ENCODE peak calls at places on chromosomes 16 and 17, in six cellular contexts. Y, R, G, S, L and P are unnamed samples.

GRCh38 chr16:58306327-58306726 is 11.5 kb upstream of the PRSS54 start:
- DNase-seq in Y (no peak), R (peak), G (no peak), S (peak), L (no peak), P (peak)

GRCh38 chr17:75308732-75309629 is 19.7 kb upstream of the SLC25A19 start:
- DNase-seq in Y (no peak), R (no peak), G (no peak), S (no peak), L (no peak), P (peak)

GRCh38 chr17:58153046-58153445 is 4.9 kb downstream of the OR4D1 start:
- DNase-seq in Y (no peak), R (no peak), G (no peak), S (no peak), L (no peak), P (no peak)

GRCh38 chr16:89191033-89191900 is 9.1 kb downstream of the SLC22A31 start:
- DNase-seq in Y (no peak), R (no peak), G (peak), S (no peak), L (no peak), P (no peak)

GRCh38 chr17:51397361-51398127 is 137.2 kb downstream of the UTP18 start:
- DNase-seq in Y (no peak), R (peak), G (no peak), S (no peak), L (no peak), P (peak)

GRCh38 chr16:53201900-53202299 is 147.1 kb downstream of the CHD9 start:
- DNase-seq in Y (no peak), R (no peak), G (no peak), S (no peak), L (no peak), P (no peak)

GRCh38 chr17:15884731-15885130 is 60.2 kb upstream of the ADORA2B start:
- DNase-seq in Y (no peak), R (peak), G (no peak), S (peak), L (no peak), P (no peak)

GRCh38 chr16:64864232-64864803 is 257.5 kb downstream of the CDH11 start:
- DNase-seq in Y (no peak), R (peak), G (no peak), S (peak), L (no peak), P (no peak)

GRCh38 chr17:79095345-79096055 is 20.9 kb downstream of the ENGASE start:
- DNase-seq in Y (no peak), R (no peak), G (no peak), S (no peak), L (no peak), P (no peak)

GRCh38 chr17:522912-523311 is 170.3 kb upstream of the RPH3AL start:
- DNase-seq in Y (no peak), R (no peak), G (peak), S (no peak), L (peak), P (no peak)

GRCh38 chr16:74742051-74742481 is 32.6 kb downstream of the FA2H start:
- DNase-seq in Y (no peak), R (peak), G (no peak), S (peak), L (no peak), P (no peak)

GRCh38 chr16:85819245-85819644 is 19.8 kb downstream of the COX4I1 start:
- DNase-seq in Y (peak), R (peak), G (peak), S (peak), L (peak), P (peak)

GRCh38 chr16:10923650-10924214 is 18.5 kb downstream of the DEXI start:
- DNase-seq in Y (no peak), R (no peak), G (no peak), S (no peak), L (no peak), P (no peak)

GRCh38 chr17:79272666-79273219 is 198.1 kb downstream of the ENGASE start:
- DNase-seq in Y (no peak), R (peak), G (no peak), S (no peak), L (no peak), P (no peak)

GRCh38 chr17:35892091-35892637 is 12.0 kb upstream of the CCL5 start:
- DNase-seq in Y (no peak), R (peak), G (no peak), S (peak), L (no peak), P (peak)

GRCh38 chr17:18139949-18140348 is 31.4 kb downstream of the MYO15A start:
- DNase-seq in Y (no peak), R (peak), G (no peak), S (peak), L (no peak), P (no peak)

GRCh38 chr16:84507011-84507982 is 2.8 kb upstream of the MEAK7 start:
- DNase-seq in Y (no peak), R (no peak), G (no peak), S (no peak), L (no peak), P (peak)

GRCh38 chr17:31754239-31754945 is 104.7 kb downstream of the COPRS start:
- DNase-seq in Y (no peak), R (peak), G (no peak), S (peak), L (no peak), P (peak)

GRCh38 chr17:31558748-31559646 is 167.5 kb downstream of the RAB11FIP4 start:
- DNase-seq in Y (no peak), R (peak), G (peak), S (peak), L (peak), P (peak)

GRCh38 chr17:36534117-36534880 is at the start of gene MYO19:
- DNase-seq in Y (peak), R (peak), G (peak), S (peak), L (peak), P (peak)

DNA sequence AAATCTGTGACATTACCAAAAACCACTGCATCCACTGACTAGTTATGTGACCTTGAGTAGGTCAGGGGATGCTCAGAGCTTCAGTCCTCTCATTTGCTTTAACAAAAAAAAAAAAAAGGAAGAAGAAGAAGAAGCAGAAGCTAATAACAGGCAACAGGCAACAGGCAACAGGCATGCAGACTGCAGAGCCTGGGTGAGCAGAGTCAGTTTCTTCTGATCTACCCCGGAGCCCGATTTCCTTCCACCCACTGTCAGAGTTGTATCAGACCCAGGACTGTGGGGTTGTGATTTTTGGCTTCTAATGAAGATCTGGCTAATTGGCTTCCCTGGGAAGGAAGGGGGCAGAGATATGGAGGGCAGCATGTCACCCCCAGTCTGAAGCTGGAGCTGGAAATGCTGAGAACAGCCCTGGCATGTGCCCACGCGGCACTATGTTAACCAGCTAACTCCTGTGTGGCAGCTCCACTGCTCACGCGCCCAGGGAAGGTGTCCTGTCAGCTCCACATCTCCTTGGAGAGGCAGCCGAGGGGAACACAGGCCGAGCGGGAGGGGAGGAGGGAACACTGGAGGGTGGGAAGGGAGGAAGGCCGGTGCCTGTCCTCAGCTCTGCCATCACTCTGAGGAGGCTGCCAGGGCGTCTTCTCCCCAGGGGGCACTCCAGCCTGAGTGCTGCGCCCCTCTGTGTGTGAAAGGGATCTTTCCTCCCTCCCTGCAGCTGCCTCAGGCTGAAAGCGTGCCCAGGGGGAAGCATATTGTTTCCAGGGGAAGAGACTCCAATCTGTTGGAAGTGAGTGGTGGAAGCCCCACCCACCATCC is 17.6 kb downstream of the SRCIN1 start:
- DNase-seq in Y (no peak), R (no peak), G (no peak), S (no peak), L (no peak), P (no peak)
- H3K14ac ChIP-seq in Y (no peak), R (no peak), G (no peak), S (no peak), L (peak), P (no peak)

GRCh38 chr16:6616746-6617145 is 715.9 kb upstream of the RBFOX1 start:
- DNase-seq in Y (no peak), R (no peak), G (no peak), S (no peak), L (no peak), P (no peak)
- H3K14ac ChIP-seq in Y (no peak), R (no peak), G (no peak), S (no peak), L (no peak), P (no peak)

DNA sequence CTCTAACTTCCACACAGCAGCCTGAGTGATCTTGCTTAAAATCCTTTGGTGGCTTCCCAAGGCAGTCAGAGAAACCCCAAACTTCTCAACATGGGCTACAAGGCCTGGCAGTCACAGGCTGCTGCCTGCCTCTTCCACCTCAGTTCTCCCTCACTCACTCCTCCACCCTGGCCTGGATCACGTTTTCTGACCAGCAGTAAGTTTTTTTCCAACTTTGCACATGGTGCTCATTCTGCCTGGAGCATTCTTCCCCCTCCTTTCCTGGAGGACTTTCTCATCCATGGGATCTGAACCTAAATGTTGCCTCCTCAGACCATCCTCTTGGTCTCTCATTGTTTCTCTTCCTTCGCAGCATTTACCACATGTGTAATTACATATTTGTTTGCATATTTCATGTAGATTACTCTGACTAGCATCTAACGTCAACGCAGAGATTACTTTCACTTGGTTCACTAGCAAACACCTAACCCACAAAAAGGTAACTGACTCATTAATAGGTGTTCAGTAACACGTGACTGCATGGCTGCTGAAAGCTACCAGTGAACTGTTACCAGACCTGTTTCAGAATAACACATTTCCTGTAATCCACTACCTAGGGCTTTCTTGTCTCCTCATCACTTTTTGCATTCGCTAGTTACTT is 17.1 kb downstream of the GNA13 start:
- DNase-seq in Y (no peak), R (no peak), G (no peak), S (no peak), L (no peak), P (peak)
- H3K14ac ChIP-seq in Y (no peak), R (no peak), G (no peak), S (no peak), L (no peak), P (no peak)

GRCh38 chr16:8697965-8698364 is 23.5 kb downstream of the ABAT start:
- DNase-seq in Y (no peak), R (no peak), G (no peak), S (no peak), L (no peak), P (no peak)
- H3K14ac ChIP-seq in Y (no peak), R (no peak), G (no peak), S (no peak), L (no peak), P (no peak)

GRCh38 chr17:49694847-49695697 is 12.7 kb downstream of the SLC35B1 start:
- DNase-seq in Y (no peak), R (no peak), G (peak), S (peak), L (peak), P (no peak)

GRCh38 chr17:49695698-49696232 is 12.0 kb downstream of the SLC35B1 start:
- DNase-seq in Y (no peak), R (no peak), G (no peak), S (no peak), L (no peak), P (no peak)

GRCh38 chr17:49699967-49700575 is 7.7 kb downstream of the SLC35B1 start:
- DNase-seq in Y (no peak), R (no peak), G (no peak), S (no peak), L (no peak), P (no peak)

GRCh38 chr17:49696233-49696761 is 11.5 kb downstream of the SLC35B1 start:
- DNase-seq in Y (no peak), R (peak), G (no peak), S (no peak), L (no peak), P (no peak)

DNA sequence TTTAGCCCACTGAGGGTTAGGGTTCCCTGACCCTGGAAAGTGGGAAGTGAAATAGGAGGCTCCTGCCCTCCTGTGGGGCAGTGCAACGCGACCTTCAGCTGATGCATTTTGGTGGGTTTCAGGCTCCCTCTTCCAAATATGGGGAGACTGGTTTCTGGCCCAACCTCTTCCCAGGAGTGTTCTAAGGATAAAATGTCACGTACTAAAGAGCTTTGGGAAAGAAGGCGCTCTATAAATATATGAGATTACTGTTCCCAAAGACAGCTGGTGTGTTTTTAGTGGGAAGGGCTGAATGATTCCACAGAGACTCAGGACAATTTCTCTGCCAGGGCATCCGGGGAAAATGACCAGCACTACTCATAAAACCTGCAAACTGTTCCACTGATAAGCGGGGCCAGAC is 9.8 kb downstream of the SLC35B1 start:
- DNase-seq in Y (no peak), R (no peak), G (no peak), S (no peak), L (no peak), P (no peak)
- H3K14ac ChIP-seq in Y (no peak), R (no peak), G (no peak), S (no peak), L (no peak), P (no peak)